ENCODE peak calls at places on chromosomes 16 and 17, in eight cellular contexts. A, G, K, T, O, F, Q and P are unnamed samples.

GRCh38 chr16:27444470-27444869 is 42.5 kb downstream of the IL21R start:
- DNase-seq in A (no peak), G (no peak), K (no peak), T (no peak), O (no peak), F (no peak), Q (no peak), P (no peak)

GRCh38 chr16:79391395-79391794 is 209.1 kb downstream of the MAF start:
- DNase-seq in A (no peak), G (no peak), K (no peak), T (no peak), O (no peak), F (no peak), Q (no peak), P (no peak)

GRCh38 chr16:56848056-56848936 is 16.7 kb upstream of the SLC12A3 start:
- DNase-seq in A (peak; percentile 35), G (no peak), K (no peak), T (no peak), O (peak; percentile 73), F (no peak), Q (no peak), P (no peak)

GRCh38 chr16:89057738-89058137 is 35.9 kb upstream of the ACSF3 start:
- DNase-seq in A (no peak), G (no peak), K (no peak), T (no peak), O (no peak), F (no peak), Q (no peak), P (no peak)

GRCh38 chr16:31568577-31569359 is 41.1 kb downstream of the AHSP start:
- DNase-seq in A (no peak), G (no peak), K (no peak), T (no peak), O (no peak), F (peak; percentile 15), Q (peak; percentile 20), P (peak; percentile 76)

GRCh38 chr16:57372372-57373116 is at the start of gene CX3CL1:
- DNase-seq in A (peak; percentile 42), G (no peak), K (peak; percentile 98), T (no peak), O (peak; percentile 55), F (peak; percentile 76), Q (peak; percentile 81), P (peak; percentile 81)

GRCh38 chr16:28264656-28265055 is 27.7 kb upstream of the SBK1 start:
- DNase-seq in A (peak; percentile 60), G (no peak), K (no peak), T (no peak), O (no peak), F (peak; percentile 44), Q (peak; percentile 37), P (no peak)

GRCh38 chr17:73613947-73614655 is 30.1 kb downstream of the SDK2 start:
- DNase-seq in A (no peak), G (no peak), K (no peak), T (no peak), O (no peak), F (no peak), Q (no peak), P (peak; percentile 67)

GRCh38 chr16:19886061-19886792 is 1.6 kb upstream of the GPRC5B start:
- DNase-seq in A (peak; percentile 74), G (peak; percentile 65), K (peak; percentile 76), T (peak; percentile 54), O (peak; percentile 84), F (peak; percentile 79), Q (peak; percentile 85), P (peak; percentile 91)

GRCh38 chr16:29825145-29826044 is 5.1 kb downstream of the MVP start:
- DNase-seq in A (peak; percentile 66), G (no peak), K (no peak), T (peak; percentile 80), O (peak; percentile 65), F (peak; percentile 70), Q (peak; percentile 70), P (no peak)

GRCh38 chr16:83245061-83245460 is 562.7 kb upstream of the HSBP1 start:
- DNase-seq in A (no peak), G (no peak), K (no peak), T (no peak), O (no peak), F (no peak), Q (no peak), P (no peak)

GRCh38 chr17:6092182-6092922 is 22.2 kb downstream of the WSCD1 start:
- DNase-seq in A (no peak), G (no peak), K (no peak), T (no peak), O (no peak), F (no peak), Q (no peak), P (no peak)

GRCh38 chr17:42403150-42403549 is 14.9 kb upstream of the STAT3 start:
- DNase-seq in A (no peak), G (no peak), K (peak; percentile 48), T (no peak), O (no peak), F (peak; percentile 38), Q (peak; percentile 47), P (peak; percentile 74)

GRCh38 chr17:80146121-80147034 is 550 bp downstream of the EIF4A3 start:
- DNase-seq in A (no peak), G (no peak), K (no peak), T (no peak), O (peak; percentile 27), F (no peak), Q (peak; percentile 31), P (peak; percentile 59)

GRCh38 chr17:27247958-27248342 is 46.0 kb upstream of the WSB1 start:
- DNase-seq in A (no peak), G (no peak), K (no peak), T (no peak), O (no peak), F (no peak), Q (no peak), P (no peak)
- H3K27me3 ChIP-seq in A (no peaks in the 10 kb centered on the region), G (no peaks in the 10 kb centered on the region), K (no peaks in the 10 kb centered on the region), T (no peaks in the 10 kb centered on the region), O (no peaks in the 10 kb centered on the region), F (no peaks in the 10 kb centered on the region), Q (no peaks in the 10 kb centered on the region), P (no peaks in the 10 kb centered on the region)

GRCh38 chr17:48301002-48301401 is 129.0 kb downstream of the SKAP1 start:
- DNase-seq in A (no peak), G (no peak), K (no peak), T (no peak), O (no peak), F (no peak), Q (no peak), P (no peak)
- H3K27me3 ChIP-seq in A (no peaks in the 10 kb centered on the region), G (no peaks in the 10 kb centered on the region), K (no peaks in the 10 kb centered on the region), T (peaks cover 30% of the 10 kb centered on the region), O (no peaks in the 10 kb centered on the region), F (peaks cover 19% of the 10 kb centered on the region), Q (no peaks in the 10 kb centered on the region), P (no peaks in the 10 kb centered on the region)

GRCh38 chr17:47733414-47734288 is 615 bp downstream of the TBX21 start:
- DNase-seq in A (no peak), G (no peak), K (peak; percentile 24), T (no peak), O (no peak), F (no peak), Q (no peak), P (peak; percentile 55)

GRCh38 chr17:47735139-47735464 is 2.1 kb downstream of the TBX21 start:
- DNase-seq in A (no peak), G (no peak), K (no peak), T (no peak), O (no peak), F (no peak), Q (no peak), P (no peak)

GRCh38 chr17:47731396-47731795 is 1.6 kb upstream of the TBX21 start:
- DNase-seq in A (no peak), G (no peak), K (no peak), T (no peak), O (no peak), F (no peak), Q (no peak), P (no peak)

GRCh38 chr17:47732399-47733046 is 513 bp upstream of the TBX21 start:
- DNase-seq in A (no peak), G (no peak), K (no peak), T (no peak), O (no peak), F (no peak), Q (no peak), P (peak; percentile 23)

DNA sequence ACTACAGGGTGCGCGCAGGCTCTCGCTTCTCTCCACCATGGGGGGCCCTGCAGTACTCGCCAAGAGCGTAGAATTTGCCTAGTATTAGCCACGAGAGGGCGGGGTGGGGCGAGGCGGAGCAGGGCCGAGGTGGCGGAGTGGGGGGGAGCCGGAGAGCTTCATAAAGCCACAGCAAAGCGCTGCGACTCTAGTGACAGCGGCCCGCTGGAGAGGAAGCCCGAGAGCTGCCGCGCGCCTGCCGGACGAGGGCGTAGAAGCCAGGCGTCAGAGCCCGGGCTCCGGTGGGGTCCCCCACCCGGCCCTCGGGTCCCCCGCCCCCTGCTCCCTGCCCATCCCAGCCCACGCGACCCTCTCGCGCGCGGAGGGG is at the start of gene TBX21:
- DNase-seq in A (peak; percentile 67), G (peak; percentile 88), K (no peak), T (no peak), O (peak; percentile 25), F (peak; percentile 87), Q (peak; percentile 59), P (peak; percentile 90)
- H3K27me3 ChIP-seq in A (no peaks in the 10 kb centered on the region), G (no peaks in the 10 kb centered on the region), K (no peaks in the 10 kb centered on the region), T (peaks cover 68% of the 10 kb centered on the region), O (peaks cover 37% of the 10 kb centered on the region), F (peaks cover 65% of the 10 kb centered on the region), Q (peaks cover 25% of the 10 kb centered on the region), P (peaks cover 83% of the 10 kb centered on the region)

GRCh38 chr16:66843191-66843590 is 1.0 kb upstream of the CA7 start:
- DNase-seq in A (no peak), G (no peak), K (no peak), T (no peak), O (no peak), F (no peak), Q (no peak), P (no peak)
- H3K27me3 ChIP-seq in A (no peaks in the 10 kb centered on the region), G (peaks cover 15% of the 10 kb centered on the region), K (peaks cover 6% of the 10 kb centered on the region), T (peaks cover 73% of the 10 kb centered on the region), O (peaks cover 50% of the 10 kb centered on the region), F (peaks cover 32% of the 10 kb centered on the region), Q (peaks cover 20% of the 10 kb centered on the region), P (peaks cover 51% of the 10 kb centered on the region)

GRCh38 chr17:50443492-50444051 is 17.6 kb downstream of the ACSF2 start:
- DNase-seq in A (no peak), G (no peak), K (no peak), T (no peak), O (no peak), F (peak; percentile 57), Q (peak; percentile 76), P (no peak)

GRCh38 chr17:50444841-50445715 is 19.1 kb downstream of the ACSF2 start:
- DNase-seq in A (no peak), G (no peak), K (no peak), T (no peak), O (no peak), F (no peak), Q (no peak), P (no peak)

GRCh38 chr17:50447870-50448573 is 20.7 kb downstream of the CHAD start:
- DNase-seq in A (no peak), G (no peak), K (no peak), T (no peak), O (no peak), F (peak; percentile 65), Q (peak; percentile 66), P (no peak)

GRCh38 chr17:50440838-50441829 is 15.1 kb downstream of the ACSF2 start:
- DNase-seq in A (no peak), G (no peak), K (no peak), T (no peak), O (no peak), F (no peak), Q (peak; percentile 18), P (no peak)

GRCh38 chr17:50445730-50446305 is 19.8 kb downstream of the ACSF2 start:
- DNase-seq in A (no peak), G (no peak), K (no peak), T (no peak), O (no peak), F (no peak), Q (no peak), P (no peak)
- H3K27me3 ChIP-seq in A (no peaks in the 10 kb centered on the region), G (no peaks in the 10 kb centered on the region), K (no peaks in the 10 kb centered on the region), T (no peaks in the 10 kb centered on the region), O (no peaks in the 10 kb centered on the region), F (no peaks in the 10 kb centered on the region), Q (no peaks in the 10 kb centered on the region), P (no peaks in the 10 kb centered on the region)